ENCODE peak calls at places on chromosomes 11 and 22, in ten cellular contexts. F is upper lobe of right lung, T is A549, I is endothelial cell of umbilical vein, L is body of pancreas, W is OCI-LY7, R is tibial artery, P is colonic mucosa, N is left ventricle myocardium inferior, G is pancreas. K is an unnamed sample.

GRCh38 chr11:109970516-109971183 is 122.5 kb upstream of the ZC3H12C start:
- DNase-seq in F (no peak), T (no peak), I (no peak), L (no peak), W (no peak), R (no peak), P (no peak), N (no peak), G (no peak), K (no peak)

GRCh38 chr11:33734441-33735165 is 1.6 kb downstream of the CD59 start:
- DNase-seq in F (peak; percentile 68), T (no peak), I (peak; percentile 63), L (peak; percentile 16), W (no peak), R (no peak), P (peak; percentile 69), N (no peak), G (no peak), K (no peak)

GRCh38 chr11:70424765-70425164 is 26.4 kb downstream of the CTTN start:
- DNase-seq in F (no peak), T (no peak), I (no peak), L (no peak), W (no peak), R (no peak), P (no peak), N (no peak), G (no peak), K (no peak)

GRCh38 chr22:19062909-19063308 is 59.3 kb downstream of the DGCR2 start:
- DNase-seq in F (peak; percentile 27), T (no peak), I (no peak), L (no peak), W (no peak), R (no peak), P (no peak), N (no peak), G (no peak), K (no peak)

GRCh38 chr11:34086554-34087278 is 18.7 kb upstream of the NAT10 start:
- DNase-seq in F (no peak), T (no peak), I (no peak), L (no peak), W (no peak), R (no peak), P (no peak), N (no peak), G (no peak), K (no peak)

GRCh38 chr11:126592496-126593410 is 237.3 kb downstream of the ST3GAL4 start:
- DNase-seq in F (no peak), T (no peak), I (no peak), L (no peak), W (no peak), R (no peak), P (no peak), N (no peak), G (no peak), K (no peak)

GRCh38 chr11:124923296-124923695 is 4.2 kb downstream of the HEPN1 start:
- DNase-seq in F (no peak), T (no peak), I (no peak), L (no peak), W (no peak), R (no peak), P (no peak), N (no peak), G (no peak), K (no peak)

GRCh38 chr11:17013548-17014320 is 480 bp downstream of the PLEKHA7 start:
- DNase-seq in F (peak; percentile 81), T (no peak), I (no peak), L (peak; percentile 75), W (no peak), R (no peak), P (peak; percentile 56), N (no peak), G (peak; percentile 68), K (no peak)

GRCh38 chr22:37242395-37242918 is 1.6 kb downstream of the RAC2 start:
- DNase-seq in F (peak; percentile 85), T (no peak), I (peak; percentile 51), L (peak; percentile 34), W (peak; percentile 89), R (peak; percentile 54), P (peak; percentile 68), N (peak; percentile 55), G (no peak), K (no peak)

GRCh38 chr11:4826425-4826824 is 5.3 kb downstream of the OR51F2 start:
- DNase-seq in F (no peak), T (no peak), I (no peak), L (no peak), W (no peak), R (no peak), P (no peak), N (no peak), G (no peak), K (no peak)

GRCh38 chr11:67276821-67277230 is 10.6 kb downstream of the GRK2 start:
- DNase-seq in F (peak; percentile 81), T (no peak), I (peak; percentile 66), L (peak; percentile 14), W (peak; percentile 62), R (peak; percentile 53), P (peak; percentile 67), N (no peak), G (peak; percentile 34), K (no peak)

GRCh38 chr11:10993186-10993585 is 135.3 kb upstream of the ZBED5 start:
- DNase-seq in F (no peak), T (no peak), I (no peak), L (no peak), W (no peak), R (no peak), P (no peak), N (no peak), G (no peak), K (no peak)

GRCh38 chr22:10781571-10782403 is 4746.2 kb upstream of the OR11H1 start:
- DNase-seq in F (no peak), T (no peak), I (no peak), L (no peak), W (no peak), R (no peak), P (no peak), N (no peak), G (no peak), K (no peak)

GRCh38 chr22:10778296-10778814 is 4749.6 kb upstream of the OR11H1 start:
- DNase-seq in F (no peak), T (no peak), I (no peak), L (no peak), W (no peak), R (no peak), P (no peak), N (no peak), G (no peak), K (no peak)

GRCh38 chr22:10780281-10780680 is 4747.7 kb upstream of the OR11H1 start:
- DNase-seq in F (no peak), T (no peak), I (no peak), L (no peak), W (no peak), R (no peak), P (no peak), N (no peak), G (no peak), K (no peak)
- H3K9me3 ChIP-seq in F (peaks cover 5% of the 10 kb centered on the region), T (peaks cover 32% of the 10 kb centered on the region), I (peaks cover 2% of the 10 kb centered on the region), L (no peaks in the 10 kb centered on the region), W (peaks cover 19% of the 10 kb centered on the region), R (peaks cover 22% of the 10 kb centered on the region), P (peaks cover 6% of the 10 kb centered on the region), N (peaks cover 23% of the 10 kb centered on the region), G (no peaks in the 10 kb centered on the region), K (no peaks in the 10 kb centered on the region)

DNA sequence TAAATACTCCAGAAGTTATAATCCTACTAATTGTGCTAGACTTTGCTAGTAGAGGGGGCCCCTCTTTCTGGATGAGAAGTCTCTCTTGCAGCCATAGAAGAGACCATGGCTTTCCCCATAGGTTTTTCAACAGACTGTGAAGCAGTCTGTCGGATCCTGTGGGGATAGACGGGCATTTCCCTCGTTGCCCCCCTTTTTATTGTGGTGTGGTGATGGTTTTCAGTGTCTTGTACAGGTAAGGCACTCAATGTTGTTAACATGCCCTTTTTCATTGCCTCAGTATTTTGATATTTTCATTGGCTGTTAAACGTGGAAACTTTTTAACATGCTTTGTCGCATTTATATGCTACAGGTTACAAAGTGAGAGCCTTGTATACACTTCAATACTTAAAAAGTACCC is 16.4 kb upstream of the GAS2L1 start:
- DNase-seq in F (no peak), T (no peak), I (no peak), L (no peak), W (no peak), R (no peak), P (no peak), N (no peak), G (no peak), K (no peak)
- H3K27ac ChIP-seq in F (no peak overlapping the region), T (no peak overlapping the region), I (no peak overlapping the region), L (no peak overlapping the region), W (no peak overlapping the region), R (no peak overlapping the region), P (no peak overlapping the region), N (no peak overlapping the region), G (no peak overlapping the region), K (no peak overlapping the region)

GRCh38 chr11:129282634-129283033 is 90.5 kb upstream of the ARHGAP32 start:
- DNase-seq in F (no peak), T (no peak), I (no peak), L (no peak), W (no peak), R (no peak), P (peak; percentile 40), N (no peak), G (no peak), K (no peak)
- H3K4me1 ChIP-seq in F (peaks cover 7% of the 10 kb centered on the region), T (peaks cover 45% of the 10 kb centered on the region), I (peaks cover 8% of the 10 kb centered on the region), L (peaks cover 58% of the 10 kb centered on the region), W (no peaks in the 10 kb centered on the region), R (no peaks in the 10 kb centered on the region), P (peaks cover 6% of the 10 kb centered on the region), N (peaks cover 24% of the 10 kb centered on the region), G (peaks cover 23% of the 10 kb centered on the region), K (peaks cover 6% of the 10 kb centered on the region)

GRCh38 chr11:72642815-72643511 is 31.3 kb downstream of the PDE2A start:
- DNase-seq in F (peak; percentile 83), T (peak; percentile 65), I (peak; percentile 78), L (peak; percentile 64), W (peak; percentile 59), R (peak; percentile 39), P (peak; percentile 57), N (peak; percentile 64), G (peak; percentile 65), K (no peak)

GRCh38 chr11:72641900-72642814 is 32.1 kb downstream of the PDE2A start:
- DNase-seq in F (peak; percentile 71), T (peak; percentile 28), I (peak; percentile 33), L (peak; percentile 49), W (no peak), R (no peak), P (peak; percentile 33), N (peak; percentile 51), G (peak; percentile 53), K (no peak)

GRCh38 chr11:72646024-72646423 is 28.2 kb downstream of the PDE2A start:
- DNase-seq in F (no peak), T (no peak), I (no peak), L (no peak), W (no peak), R (no peak), P (no peak), N (no peak), G (no peak), K (no peak)

GRCh38 chr11:72641522-72641899 is 32.7 kb downstream of the PDE2A start:
- DNase-seq in F (no peak), T (no peak), I (no peak), L (no peak), W (no peak), R (no peak), P (no peak), N (no peak), G (no peak), K (no peak)

DNA sequence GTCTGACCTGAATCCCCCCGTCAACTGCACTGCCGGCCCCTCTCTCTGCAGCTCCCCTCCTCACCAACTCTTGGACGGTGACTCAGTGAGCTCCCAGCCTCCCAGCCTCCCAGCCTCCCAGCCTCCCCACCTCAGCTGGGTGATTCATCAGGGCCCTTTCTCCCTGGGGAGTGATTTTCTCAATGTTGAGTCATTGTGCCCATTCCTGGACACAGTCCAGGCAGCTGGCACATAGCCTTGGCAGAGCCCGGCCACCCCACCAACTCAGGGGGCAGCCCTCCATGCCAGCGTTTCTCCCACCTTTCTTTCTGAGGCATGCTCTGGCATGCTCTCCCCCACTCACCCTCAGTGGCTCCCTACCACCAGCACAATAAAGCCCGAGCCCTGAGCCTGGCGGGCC is 30.7 kb downstream of the PDE2A start:
- DNase-seq in F (no peak), T (peak; percentile 60), I (no peak), L (peak; percentile 26), W (no peak), R (peak; percentile 39), P (no peak), N (no peak), G (peak; percentile 41), K (no peak)
- H3K9me3 ChIP-seq in F (no peaks in the 10 kb centered on the region), T (no peaks in the 10 kb centered on the region), I (no peaks in the 10 kb centered on the region), L (no peaks in the 10 kb centered on the region), W (no peaks in the 10 kb centered on the region), R (no peaks in the 10 kb centered on the region), P (no peaks in the 10 kb centered on the region), N (no peaks in the 10 kb centered on the region), G (no peaks in the 10 kb centered on the region), K (no peaks in the 10 kb centered on the region)

K was measured in gastrocnemius medialis.